ENCODE peak calls at places on chromosomes 2 and 18, in five cellular contexts. O is astrocyte of the spinal cord, V is nephron progenitor cell, N is upper lobe of right lung, I is MM.1S. K is an unnamed sample.

GRCh38 chr2:8252997-8253694 is 428.7 kb upstream of the ID2 start:
- DNase-seq in O (no peak), N (no peak), V (no peak), I (no peak), K (no peak)

GRCh38 chr2:23379220-23379695 is 5.7 kb upstream of the KLHL29 start:
- DNase-seq in N (no peak), O (no peak), V (no peak), I (no peak), K (no peak)

GRCh38 chr2:218645126-218645525 is 14.3 kb downstream of the ZNF142 start:
- DNase-seq in I (no peak), O (peak; percentile 59), N (no peak), V (no peak), K (no peak)

GRCh38 chr2:215882689-215883088 is 130.7 kb downstream of the MREG start:
- DNase-seq in I (no peak), N (no peak), O (no peak), V (no peak), K (no peak)

GRCh38 chr2:64698668-64699444 is 45.1 kb upstream of the SERTAD2 start:
- DNase-seq in N (no peak), V (no peak), I (no peak), O (peak; percentile 90), K (no peak)

GRCh38 chr2:178241852-178242551 is 47.7 kb downstream of the OSBPL6 start:
- DNase-seq in N (no peak), I (no peak), V (peak; percentile 12), O (peak; percentile 95), K (no peak)

GRCh38 chr2:112996635-112997034 is 8.6 kb upstream of the IL36A start:
- DNase-seq in N (no peak), V (no peak), I (peak; percentile 95), O (no peak), K (no peak)

GRCh38 chr2:74514368-74515270 is at the start of gene TLX2:
- DNase-seq in N (no peak), O (no peak), I (no peak), V (peak; percentile 44), K (no peak)

GRCh38 chr18:58321986-58322385 is 278.0 kb downstream of the NEDD4L start:
- DNase-seq in O (peak; percentile 74), I (peak; percentile 9), N (no peak), V (no peak), K (no peak)

GRCh38 chr2:40020997-40021396 is 241.9 kb upstream of the THUMPD2 start:
- DNase-seq in V (no peak), I (no peak), N (no peak), O (no peak), K (no peak)

GRCh38 chr2:56001992-56002391 is 78.4 kb upstream of the EFEMP1 start:
- DNase-seq in I (no peak), V (no peak), N (no peak), O (no peak), K (no peak)

GRCh38 chr18:34806527-34806926 is 96.4 kb downstream of the DTNA start:
- DNase-seq in V (no peak), N (no peak), I (no peak), O (no peak), K (no peak)

GRCh38 chr2:202494300-202494699 is 118.2 kb downstream of the BMPR2 start:
- DNase-seq in N (no peak), O (peak; percentile 66), I (no peak), V (peak; percentile 8), K (no peak)

GRCh38 chr18:59386909-59387515 is 27.9 kb upstream of the LMAN1 start:
- DNase-seq in N (no peak), O (no peak), I (no peak), V (no peak), K (no peak)

GRCh38 chr2:99880148-99880983 is 262.0 kb downstream of the AFF3 start:
- DNase-seq in O (peak; percentile 91), N (no peak), I (no peak), V (no peak), K (no peak)

GRCh38 chr18:58955738-58956137 is 91.1 kb downstream of the ZNF532 start:
- DNase-seq in V (no peak), N (no peak), I (no peak), O (no peak), K (no peak)

GRCh38 chr2:85042330-85042729 is 71.4 kb downstream of the KCMF1 start:
- DNase-seq in O (no peak), V (no peak), I (no peak), N (no peak), K (no peak)

GRCh38 chr2:98807221-98807620 is 76.3 kb upstream of the MGAT4A start:
- DNase-seq in O (no peak), N (no peak), V (no peak), I (no peak), K (no peak)

GRCh38 chr2:227821043-227821942 is 7.7 kb downstream of the CCL20 start:
- DNase-seq in V (no peak), N (no peak), O (no peak), I (no peak), K (no peak)

GRCh38 chr2:34785206-34785785 is 1186.2 kb upstream of the FAM98A start:
- DNase-seq in I (no peak), V (no peak), O (no peak), N (no peak), K (no peak)

GRCh38 chr18:57027190-57027708 is 119.6 kb upstream of the BOD1L2 start:
- DNase-seq in N (no peak), O (no peak), I (no peak), V (no peak), K (no peak)

GRCh38 chr2:159444728-159445127 is 158.2 kb upstream of the WDSUB1 start:
- DNase-seq in O (no peak), I (no peak), N (no peak), V (no peak), K (no peak)

GRCh38 chr2:120923426-120923825 is 187.8 kb downstream of the GLI2 start:
- DNase-seq in N (no peak), O (no peak), V (no peak), I (no peak), K (no peak)

GRCh38 chr2:54634012-54634411 is 89.5 kb upstream of the EML6 start:
- DNase-seq in I (no peak), V (no peak), O (peak; percentile 27), N (no peak), K (no peak)

GRCh38 chr2:134268265-134268664 is 14.4 kb downstream of the MGAT5 start:
- DNase-seq in V (no peak), N (no peak), I (no peak), O (no peak), K (no peak)

GRCh38 chr2:162037028-162037795 is 36.8 kb downstream of the DPP4 start:
- DNase-seq in I (no peak), V (no peak), N (no peak), O (no peak), K (no peak)

GRCh38 chr2:173239644-173240043 is 115.0 kb upstream of the CDCA7 start:
- DNase-seq in V (no peak), N (no peak), I (no peak), O (no peak), K (no peak)

DNA sequence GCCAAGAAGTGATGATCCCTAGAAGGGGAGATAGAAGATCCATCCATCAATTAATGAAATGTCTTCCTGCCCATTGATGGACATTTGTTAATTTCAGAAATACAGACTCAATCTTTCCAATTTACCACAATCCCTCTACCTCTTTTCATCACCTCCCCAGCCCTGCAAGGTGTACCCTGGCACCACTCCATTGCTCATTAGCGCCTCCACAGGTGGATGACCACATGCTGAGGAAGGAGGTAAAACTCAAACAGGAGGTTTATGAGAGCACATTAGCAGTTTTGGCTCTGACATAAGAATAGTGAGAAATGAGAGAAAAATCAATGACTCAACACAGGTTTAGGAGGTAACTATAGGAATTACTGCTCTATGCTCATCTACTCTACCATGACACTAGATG is 208.0 kb downstream of the C1D start:
- DNase-seq in O (no peak), N (no peak), I (no peak), V (no peak), K (no peak)
- TF ChIP-seq CTCF in O (no peak), N (no peak), I (no peak), V (no peak), K (no peak)

GRCh38 chr18:48036641-48037421 is 106.4 kb upstream of the SMAD2 start:
- DNase-seq in V (peak; percentile 40), O (no peak), N (no peak), I (no peak), K (no peak)

GRCh38 chr18:48039769-48040215 is 109.3 kb upstream of the SMAD2 start:
- DNase-seq in V (no peak), I (no peak), N (peak; percentile 37), O (no peak), K (no peak)

GRCh38 chr18:48038636-48039035 is 108.2 kb upstream of the SMAD2 start:
- DNase-seq in V (no peak), I (no peak), N (peak; percentile 11), O (no peak), K (no peak)

GRCh38 chr18:48036191-48036590 is 105.7 kb upstream of the SMAD2 start:
- DNase-seq in O (no peak), V (no peak), N (no peak), I (no peak), K (no peak)

DNA sequence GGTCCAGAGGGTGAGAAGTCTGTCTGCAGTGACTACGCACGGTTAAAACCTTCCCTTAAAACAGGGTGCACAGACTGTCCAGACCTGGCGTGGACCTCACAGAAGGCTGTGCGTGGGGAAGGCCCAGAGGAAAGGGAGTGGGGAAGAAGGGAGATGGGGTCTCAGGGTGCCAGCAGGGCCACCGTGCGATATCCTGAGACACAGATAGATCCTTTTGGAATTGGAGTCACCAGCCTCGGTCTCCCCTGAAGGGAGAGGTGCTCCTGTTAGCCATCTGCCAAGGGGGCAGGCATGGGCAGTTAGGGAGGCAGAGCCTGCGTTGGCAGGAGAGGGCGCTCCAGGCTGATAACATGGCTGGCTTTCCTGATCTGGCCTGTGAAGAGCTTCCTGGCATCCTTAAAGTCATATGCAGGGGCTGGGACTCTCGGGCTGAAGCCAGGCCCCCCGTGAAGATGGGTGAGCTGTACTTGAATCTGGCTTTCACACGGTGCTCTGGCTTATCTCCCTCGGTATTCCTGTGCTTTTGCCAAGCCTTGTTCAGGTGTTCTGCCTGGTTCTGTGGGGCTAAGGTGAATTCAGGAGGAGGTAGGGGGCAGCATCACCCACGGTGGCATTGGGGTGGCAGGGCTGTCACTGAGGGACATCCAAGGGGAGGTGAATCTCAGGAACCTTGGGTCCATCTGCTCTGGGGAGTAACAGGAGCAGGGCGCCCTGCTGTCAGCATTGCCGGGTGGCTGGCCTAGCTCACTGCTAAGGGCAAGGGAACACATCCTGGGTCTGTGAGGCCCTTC is 107.2 kb upstream of the SMAD2 start:
- DNase-seq in I (no peak), N (no peak), V (no peak), O (no peak), K (no peak)
- TF ChIP-seq CTCF in I (no peak), N (peak; percentile 28), V (no peak), O (peak; percentile 5), K (no peak)

GRCh38 chr2:32768387-32769174 is 140.7 kb downstream of the TTC27 start:
- DNase-seq in I (no peak), N (no peak), O (no peak), V (no peak), K (no peak)
- TF ChIP-seq CTCF in I (no peak), N (no peak), O (no peak), V (no peak), K (no peak)

GRCh38 chr2:155356250-155356649 is 657.8 kb downstream of the KCNJ3 start:
- DNase-seq in V (no peak), O (no peak), I (no peak), N (peak; percentile 9), K (no peak)
- TF ChIP-seq CTCF in V (no peak), O (no peak), I (no peak), N (no peak), K (no peak)